ENCODE peak calls at places on chromosomes 13 and 19, in five cellular contexts. One of them, this sample, is unnamed.

GRCh38 chr19:1904385-1905070 is 671 bp upstream of the ADAT3 start:
- DNase-seq in WERI-Rb-1: peak; percentile 42
- DNase-seq in MM.1S: peak; percentile 37
- DNase-seq in transverse colon: peak; percentile 60
- DNase-seq in heart right ventricle: no peak
- DNase-seq in this sample: peak; percentile 81

GRCh38 chr13:26025196-26025595 is 26.6 kb downstream of the SHISA2 start:
- DNase-seq in transverse colon: no peak
- DNase-seq in heart right ventricle: no peak
- DNase-seq in MM.1S: no peak
- DNase-seq in WERI-Rb-1: no peak
- DNase-seq in this sample: peak; percentile 66

GRCh38 chr13:77300176-77301141 is 26.4 kb downstream of the MYCBP2 start:
- DNase-seq in MM.1S: no peak
- DNase-seq in heart right ventricle: no peak
- DNase-seq in WERI-Rb-1: no peak
- DNase-seq in transverse colon: no peak
- DNase-seq in this sample: no peak

GRCh38 chr13:114067381-114067885 is 65.0 kb downstream of the RASA3 start:
- DNase-seq in WERI-Rb-1: no peak
- DNase-seq in MM.1S: peak; percentile 95
- DNase-seq in transverse colon: no peak
- DNase-seq in heart right ventricle: no peak
- DNase-seq in this sample: no peak

GRCh38 chr13:50107205-50107604 is 92.0 kb downstream of the KCNRG start:
- DNase-seq in MM.1S: no peak
- DNase-seq in heart right ventricle: no peak
- DNase-seq in transverse colon: no peak
- DNase-seq in WERI-Rb-1: no peak
- DNase-seq in this sample: no peak

GRCh38 chr19:31290926-31291590 is 58.2 kb downstream of the TSHZ3 start:
- DNase-seq in WERI-Rb-1: no peak
- DNase-seq in MM.1S: no peak
- DNase-seq in transverse colon: no peak
- DNase-seq in heart right ventricle: no peak
- DNase-seq in this sample: no peak

GRCh38 chr19:37907735-37908066 is 693 bp downstream of the SIPA1L3 start:
- DNase-seq in WERI-Rb-1: no peak
- DNase-seq in heart right ventricle: no peak
- DNase-seq in transverse colon: no peak
- DNase-seq in MM.1S: no peak
- DNase-seq in this sample: no peak

GRCh38 chr13:94232956-94233355 is 246.5 kb downstream of the DCT start:
- DNase-seq in transverse colon: no peak
- DNase-seq in heart right ventricle: no peak
- DNase-seq in MM.1S: no peak
- DNase-seq in WERI-Rb-1: no peak
- DNase-seq in this sample: no peak

GRCh38 chr13:106117035-106117434 is 418.4 kb downstream of the EFNB2 start:
- DNase-seq in MM.1S: no peak
- DNase-seq in WERI-Rb-1: no peak
- DNase-seq in heart right ventricle: no peak
- DNase-seq in transverse colon: no peak
- DNase-seq in this sample: no peak

GRCh38 chr13:97125051-97125809 is 96.9 kb upstream of the MBNL2 start:
- DNase-seq in WERI-Rb-1: peak; percentile 97
- DNase-seq in heart right ventricle: no peak
- DNase-seq in transverse colon: no peak
- DNase-seq in MM.1S: no peak
- DNase-seq in this sample: no peak

GRCh38 chr19:23855676-23856075 is 59.0 kb upstream of the ZNF726 start:
- DNase-seq in transverse colon: no peak
- DNase-seq in heart right ventricle: no peak
- DNase-seq in WERI-Rb-1: peak; percentile 13
- DNase-seq in MM.1S: no peak
- DNase-seq in this sample: peak; percentile 5

GRCh38 chr13:32175307-32175706 is 139.9 kb downstream of the ZAR1L start:
- DNase-seq in heart right ventricle: no peak
- DNase-seq in MM.1S: no peak
- DNase-seq in WERI-Rb-1: no peak
- DNase-seq in transverse colon: no peak
- DNase-seq in this sample: no peak

GRCh38 chr13:20819715-20820114 is 46.0 kb upstream of the EEF1AKMT1 start:
- DNase-seq in transverse colon: no peak
- DNase-seq in heart right ventricle: no peak
- DNase-seq in WERI-Rb-1: no peak
- DNase-seq in MM.1S: no peak
- DNase-seq in this sample: no peak

GRCh38 chr13:44050450-44051063 is 170.9 kb downstream of the LACC1 start:
- DNase-seq in heart right ventricle: no peak
- DNase-seq in transverse colon: no peak
- DNase-seq in MM.1S: peak; percentile 13
- DNase-seq in WERI-Rb-1: no peak
- DNase-seq in this sample: no peak

GRCh38 chr13:26300140-26300539 is 46.2 kb downstream of the CDK8 start:
- DNase-seq in WERI-Rb-1: no peak
- DNase-seq in transverse colon: no peak
- DNase-seq in MM.1S: no peak
- DNase-seq in heart right ventricle: no peak
- DNase-seq in this sample: no peak

GRCh38 chr13:53242015-53242414 is 213.4 kb downstream of the OLFM4 start:
- DNase-seq in transverse colon: no peak
- DNase-seq in heart right ventricle: no peak
- DNase-seq in MM.1S: no peak
- DNase-seq in WERI-Rb-1: peak; percentile 75
- DNase-seq in this sample: no peak

GRCh38 chr19:13154241-13154778 is 4.1 kb downstream of the IER2 start:
- DNase-seq in WERI-Rb-1: peak; percentile 36
- DNase-seq in heart right ventricle: peak; percentile 88
- DNase-seq in MM.1S: no peak
- DNase-seq in transverse colon: peak; percentile 93
- DNase-seq in this sample: peak; percentile 55

GRCh38 chr13:57629821-57630235 is 1.7 kb upstream of the PCDH17 start:
- DNase-seq in MM.1S: no peak
- DNase-seq in transverse colon: peak; percentile 27
- DNase-seq in WERI-Rb-1: peak; percentile 84
- DNase-seq in heart right ventricle: peak; percentile 90
- DNase-seq in this sample: peak; percentile 96

GRCh38 chr19:55546822-55547614 is 1.7 kb upstream of the SBK3 start:
- DNase-seq in transverse colon: peak; percentile 55
- DNase-seq in heart right ventricle: peak; percentile 87
- DNase-seq in WERI-Rb-1: peak; percentile 41
- DNase-seq in MM.1S: no peak
- DNase-seq in this sample: peak; percentile 65
- H3K4me3 ChIP-seq in transverse colon: no peak overlapping the region
- H3K4me3 ChIP-seq in heart right ventricle: no peak overlapping the region
- H3K4me3 ChIP-seq in WERI-Rb-1: no peak overlapping the region
- H3K4me3 ChIP-seq in MM.1S: no peak overlapping the region
- H3K4me3 ChIP-seq in this sample: no peak overlapping the region

GRCh38 chr19:47100290-47100689 is 13.3 kb downstream of the ZC3H4 start:
- DNase-seq in WERI-Rb-1: no peak
- DNase-seq in MM.1S: no peak
- DNase-seq in transverse colon: no peak
- DNase-seq in heart right ventricle: no peak
- DNase-seq in this sample: no peak
- H3K27me3 ChIP-seq in WERI-Rb-1: no peaks in the 10 kb centered on the region
- H3K27me3 ChIP-seq in MM.1S: no peaks in the 10 kb centered on the region
- H3K27me3 ChIP-seq in transverse colon: no peaks in the 10 kb centered on the region
- H3K27me3 ChIP-seq in heart right ventricle: no peaks in the 10 kb centered on the region
- H3K27me3 ChIP-seq in this sample: no peaks in the 10 kb centered on the region

DNA sequence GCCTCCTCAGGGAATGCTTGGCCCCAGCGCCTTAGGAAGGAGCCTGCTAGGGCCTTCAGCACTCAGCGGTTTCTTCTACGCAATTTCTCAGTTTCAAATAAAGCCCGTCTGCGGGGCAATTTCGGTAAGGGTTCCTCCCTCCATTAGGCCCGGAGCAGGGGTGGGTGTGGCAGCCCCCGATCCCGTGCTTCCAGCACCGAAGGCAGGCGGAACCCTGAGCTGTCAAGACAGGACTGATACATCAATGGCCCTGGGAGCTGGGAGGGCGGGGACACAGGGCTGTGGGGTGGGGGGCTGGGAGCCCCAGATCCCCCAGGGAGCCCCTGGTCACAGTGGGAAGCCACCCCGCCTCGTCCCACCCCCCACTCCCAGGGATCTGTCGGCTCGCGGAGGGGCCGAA is 9.3 kb upstream of the MYDGF start:
- DNase-seq in MM.1S: no peak
- DNase-seq in WERI-Rb-1: no peak
- DNase-seq in heart right ventricle: no peak
- DNase-seq in transverse colon: no peak
- DNase-seq in this sample: peak; percentile 78
- H3K36me3 ChIP-seq in MM.1S: no peaks in the 10 kb centered on the region
- H3K36me3 ChIP-seq in WERI-Rb-1: peaks cover 37% of the 10 kb centered on the region
- H3K36me3 ChIP-seq in heart right ventricle: peaks cover 5% of the 10 kb centered on the region
- H3K36me3 ChIP-seq in transverse colon: no peaks in the 10 kb centered on the region
- H3K36me3 ChIP-seq in this sample: peaks cover 5% of the 10 kb centered on the region

GRCh38 chr13:61423879-61424278 is 8.2 kb upstream of the PCDH20 start:
- DNase-seq in transverse colon: no peak
- DNase-seq in heart right ventricle: no peak
- DNase-seq in WERI-Rb-1: no peak
- DNase-seq in MM.1S: no peak
- DNase-seq in this sample: no peak
- H3K4me3 ChIP-seq in transverse colon: no peak overlapping the region
- H3K4me3 ChIP-seq in heart right ventricle: no peak overlapping the region
- H3K4me3 ChIP-seq in WERI-Rb-1: no peak overlapping the region
- H3K4me3 ChIP-seq in MM.1S: no peak overlapping the region
- H3K4me3 ChIP-seq in this sample: no peak overlapping the region

DNA sequence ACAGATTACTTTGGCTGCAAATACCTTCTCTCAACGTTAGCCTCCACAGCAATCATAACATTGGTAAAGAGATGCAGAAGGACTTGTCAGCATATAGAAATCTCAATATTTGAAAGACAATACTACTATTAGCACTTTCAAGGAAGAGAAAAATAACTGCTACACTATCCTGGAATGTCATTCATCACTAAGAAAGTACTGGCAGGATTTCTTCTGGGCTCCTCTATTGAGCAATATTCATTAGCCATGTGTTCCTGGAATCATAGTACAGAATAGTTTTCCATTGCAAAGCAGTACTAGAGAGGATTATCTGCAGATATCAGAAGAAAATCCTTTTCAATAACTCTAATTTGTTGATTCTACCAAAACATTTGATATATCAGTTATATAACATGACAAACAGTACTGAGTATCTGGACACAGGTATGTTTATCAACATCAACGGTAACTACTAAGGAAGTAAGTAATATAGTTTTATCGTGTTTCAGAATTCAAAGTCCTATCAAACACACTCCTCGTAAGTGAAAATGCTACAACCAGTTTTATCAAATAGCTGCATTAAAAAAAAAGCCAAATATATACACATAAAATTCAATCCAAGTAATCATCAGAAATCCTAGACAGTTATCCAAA is 27.3 kb downstream of the INTS6 start:
- DNase-seq in heart right ventricle: no peak
- DNase-seq in WERI-Rb-1: no peak
- DNase-seq in MM.1S: no peak
- DNase-seq in transverse colon: no peak
- DNase-seq in this sample: no peak
- H3K27me3 ChIP-seq in heart right ventricle: no peaks in the 10 kb centered on the region
- H3K27me3 ChIP-seq in WERI-Rb-1: no peaks in the 10 kb centered on the region
- H3K27me3 ChIP-seq in MM.1S: no peaks in the 10 kb centered on the region
- H3K27me3 ChIP-seq in transverse colon: no peaks in the 10 kb centered on the region
- H3K27me3 ChIP-seq in this sample: no peaks in the 10 kb centered on the region

GRCh38 chr13:101709952-101710351 is 257.5 kb downstream of the ITGBL1 start:
- DNase-seq in transverse colon: no peak
- DNase-seq in MM.1S: no peak
- DNase-seq in heart right ventricle: no peak
- DNase-seq in WERI-Rb-1: no peak
- DNase-seq in this sample: no peak
- H3K36me3 ChIP-seq in transverse colon: no peaks in the 10 kb centered on the region
- H3K36me3 ChIP-seq in MM.1S: no peaks in the 10 kb centered on the region
- H3K36me3 ChIP-seq in heart right ventricle: no peaks in the 10 kb centered on the region
- H3K36me3 ChIP-seq in WERI-Rb-1: no peaks in the 10 kb centered on the region
- H3K36me3 ChIP-seq in this sample: no peaks in the 10 kb centered on the region

GRCh38 chr19:6074709-6075403 is 35.4 kb downstream of the RFX2 start:
- DNase-seq in heart right ventricle: no peak
- DNase-seq in WERI-Rb-1: no peak
- DNase-seq in MM.1S: no peak
- DNase-seq in transverse colon: no peak
- DNase-seq in this sample: no peak
- H3K4me3 ChIP-seq in heart right ventricle: no peak overlapping the region
- H3K4me3 ChIP-seq in WERI-Rb-1: no peak overlapping the region
- H3K4me3 ChIP-seq in MM.1S: no peak overlapping the region
- H3K4me3 ChIP-seq in transverse colon: no peak overlapping the region
- H3K4me3 ChIP-seq in this sample: no peak overlapping the region

GRCh38 chr19:17954401-17954800 is 12.5 kb upstream of the KCNN1 start:
- DNase-seq in transverse colon: no peak
- DNase-seq in WERI-Rb-1: no peak
- DNase-seq in heart right ventricle: no peak
- DNase-seq in MM.1S: no peak
- DNase-seq in this sample: peak; percentile 15
- H3K27me3 ChIP-seq in transverse colon: peaks cover 83% of the 10 kb centered on the region
- H3K27me3 ChIP-seq in WERI-Rb-1: no peaks in the 10 kb centered on the region
- H3K27me3 ChIP-seq in heart right ventricle: peaks cover 84% of the 10 kb centered on the region
- H3K27me3 ChIP-seq in MM.1S: peaks cover 80% of the 10 kb centered on the region
- H3K27me3 ChIP-seq in this sample: peaks cover 49% of the 10 kb centered on the region

GRCh38 chr19:41868989-41869300 is 8.1 kb upstream of the CD79A start:
- DNase-seq in heart right ventricle: no peak
- DNase-seq in transverse colon: no peak
- DNase-seq in MM.1S: no peak
- DNase-seq in WERI-Rb-1: no peak
- DNase-seq in this sample: no peak
- H3K36me3 ChIP-seq in heart right ventricle: no peaks in the 10 kb centered on the region
- H3K36me3 ChIP-seq in transverse colon: no peaks in the 10 kb centered on the region
- H3K36me3 ChIP-seq in MM.1S: peaks cover 14% of the 10 kb centered on the region
- H3K36me3 ChIP-seq in WERI-Rb-1: peaks cover 87% of the 10 kb centered on the region
- H3K36me3 ChIP-seq in this sample: peaks cover 52% of the 10 kb centered on the region

DNA sequence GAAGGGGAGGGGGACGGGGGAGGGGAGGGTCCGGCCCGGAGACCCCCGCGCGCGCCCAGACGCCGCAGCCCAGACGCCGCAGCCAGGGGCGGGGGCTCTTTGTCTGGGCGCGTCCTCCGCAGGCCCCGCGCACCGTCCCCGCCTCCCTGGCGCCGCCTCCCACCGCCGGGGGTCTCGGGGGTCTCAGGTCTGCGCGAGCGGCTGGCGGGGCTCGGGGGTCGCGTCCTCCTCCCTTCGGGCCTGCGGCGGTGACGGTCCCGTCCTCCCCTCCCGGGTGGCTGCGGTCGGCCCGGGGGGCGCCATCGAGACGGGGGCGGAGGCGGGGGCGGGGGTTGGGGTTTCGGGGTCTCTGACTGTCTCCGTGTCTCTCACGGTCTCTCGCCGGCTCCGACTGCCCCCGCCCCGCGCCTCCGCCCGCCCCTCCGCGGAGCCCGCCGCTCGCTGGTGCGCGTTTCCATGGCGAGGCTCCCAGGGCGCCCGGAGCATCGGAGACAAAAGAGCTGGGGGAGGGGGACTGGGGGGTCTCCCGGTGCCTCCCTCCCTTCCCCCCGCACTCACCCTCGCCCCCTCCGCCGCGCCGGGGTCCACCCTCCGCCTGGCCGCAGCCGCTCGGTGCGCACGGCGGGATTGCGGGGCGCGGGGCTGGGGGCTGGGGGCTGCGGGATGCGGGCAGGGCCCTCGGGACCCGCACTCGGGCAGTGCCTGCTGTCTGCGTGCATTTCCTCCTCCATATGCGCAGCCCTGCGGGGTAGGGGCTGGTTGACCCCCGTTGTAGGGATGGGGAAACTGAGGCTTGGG is 420 bp upstream of the PLPPR3 start:
- DNase-seq in MM.1S: no peak
- DNase-seq in heart right ventricle: no peak
- DNase-seq in transverse colon: no peak
- DNase-seq in WERI-Rb-1: no peak
- DNase-seq in this sample: peak; percentile 97
- H3K4me3 ChIP-seq in MM.1S: no peak overlapping the region
- H3K4me3 ChIP-seq in heart right ventricle: peak overlapping the region; percentile 38
- H3K4me3 ChIP-seq in transverse colon: peak overlapping the region; percentile 14
- H3K4me3 ChIP-seq in WERI-Rb-1: peak overlapping the region; percentile 68
- H3K4me3 ChIP-seq in this sample: peak overlapping the region; percentile 66

This sample was measured in H7.